ENCODE peak calls at places on chromosomes 12 and 14, in four cellular contexts. Z is HepG2, X is GM12878, A is K562. Y is an unnamed sample.

GRCh38 chr12:111340231-111340630 is 28.7 kb downstream of the PHETA1 start:
- DNase-seq in Z (no peak), X (no peak), A (no peak), Y (no peak)

GRCh38 chr12:49200882-49201594 is 12.2 kb upstream of the TUBA1A start:
- DNase-seq in Z (no peak), X (peak; percentile 17), A (peak; percentile 63), Y (no peak)

GRCh38 chr14:21711360-21711961 is 37.8 kb upstream of the OR4E1 start:
- DNase-seq in Z (peak; percentile 66), X (no peak), A (peak; percentile 38), Y (peak; percentile 33)

GRCh38 chr12:120735181-120735580 is 9.6 kb downstream of the ACADS start:
- DNase-seq in Z (no peak), X (no peak), A (no peak), Y (no peak)

GRCh38 chr14:65164068-65164824 is 61.9 kb upstream of the MAX start:
- DNase-seq in Z (peak; percentile 43), X (no peak), A (peak; percentile 35), Y (peak; percentile 47)

GRCh38 chr14:84750763-84751554 is 779.0 kb upstream of the FLRT2 start:
- DNase-seq in Z (no peak), X (no peak), A (no peak), Y (no peak)

GRCh38 chr14:73491256-73491976 is 683 bp downstream of the RIOX1 start:
- DNase-seq in Z (peak; percentile 54), X (no peak), A (peak; percentile 76), Y (no peak)

GRCh38 chr12:2299207-2299606 is 246.4 kb downstream of the CACNA1C start:
- DNase-seq in Z (no peak), X (no peak), A (no peak), Y (no peak)

GRCh38 chr12:99704036-99704435 is 56.5 kb downstream of the GARIN6 start:
- DNase-seq in Z (no peak), X (no peak), A (no peak), Y (no peak)

GRCh38 chr12:108724890-108725151 is 6.5 kb downstream of the CORO1C start:
- DNase-seq in Z (no peak), X (no peak), A (no peak), Y (no peak)

DNA sequence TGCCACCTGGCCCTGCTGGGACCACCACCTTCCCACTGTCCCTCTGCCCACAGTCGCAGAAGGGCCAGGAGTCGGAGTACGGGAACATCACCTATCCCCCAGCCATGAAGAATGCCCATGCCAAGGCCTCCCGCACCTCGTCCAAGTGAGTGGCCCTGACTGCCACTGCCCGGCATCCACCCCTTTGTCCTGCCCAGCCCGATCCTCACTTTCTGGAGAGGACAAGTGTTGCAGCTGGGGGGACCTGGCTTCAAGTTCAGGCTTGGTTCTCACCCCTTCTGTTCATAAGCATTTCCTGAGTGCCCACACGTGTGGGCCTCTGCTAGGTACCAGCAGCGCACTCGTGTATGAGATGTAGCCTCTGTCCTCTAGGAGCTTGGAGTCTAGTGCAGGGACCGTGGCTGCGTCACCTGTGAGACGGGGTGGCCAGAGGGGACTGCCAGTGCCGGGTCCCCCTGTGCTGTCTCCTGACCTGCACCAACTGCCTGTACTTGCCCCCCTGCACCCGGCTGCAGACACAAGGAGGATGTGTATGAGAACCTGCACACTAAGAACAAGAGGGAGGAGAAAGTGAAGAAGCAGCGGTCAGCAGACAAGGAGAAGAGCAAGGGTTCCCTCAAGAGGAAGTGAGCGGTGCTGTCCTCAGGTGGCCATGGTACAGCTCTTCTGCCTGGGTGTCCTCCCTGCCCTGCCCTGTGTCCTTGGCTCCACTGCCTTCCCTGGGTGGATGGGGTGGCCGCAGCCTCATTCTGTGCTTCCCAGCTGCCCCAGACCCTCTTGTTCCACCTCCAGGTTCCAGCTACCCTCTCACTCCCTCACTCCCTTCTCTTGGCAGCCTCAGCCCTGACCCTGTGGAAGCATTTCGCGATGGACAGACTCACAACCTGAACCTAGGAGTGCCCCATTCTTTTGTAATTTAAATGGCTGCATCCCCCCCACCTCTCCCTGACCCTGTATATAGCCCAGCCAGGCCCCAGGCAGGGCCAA is 9.4 kb downstream of the PTPN6 start:
- DNase-seq in Z (no peak), X (no peak), A (no peak), Y (no peak)
- TF ChIP-seq SP1 in Z (no peak), X (no peak), A (no peak), Y (no peak)

DNA sequence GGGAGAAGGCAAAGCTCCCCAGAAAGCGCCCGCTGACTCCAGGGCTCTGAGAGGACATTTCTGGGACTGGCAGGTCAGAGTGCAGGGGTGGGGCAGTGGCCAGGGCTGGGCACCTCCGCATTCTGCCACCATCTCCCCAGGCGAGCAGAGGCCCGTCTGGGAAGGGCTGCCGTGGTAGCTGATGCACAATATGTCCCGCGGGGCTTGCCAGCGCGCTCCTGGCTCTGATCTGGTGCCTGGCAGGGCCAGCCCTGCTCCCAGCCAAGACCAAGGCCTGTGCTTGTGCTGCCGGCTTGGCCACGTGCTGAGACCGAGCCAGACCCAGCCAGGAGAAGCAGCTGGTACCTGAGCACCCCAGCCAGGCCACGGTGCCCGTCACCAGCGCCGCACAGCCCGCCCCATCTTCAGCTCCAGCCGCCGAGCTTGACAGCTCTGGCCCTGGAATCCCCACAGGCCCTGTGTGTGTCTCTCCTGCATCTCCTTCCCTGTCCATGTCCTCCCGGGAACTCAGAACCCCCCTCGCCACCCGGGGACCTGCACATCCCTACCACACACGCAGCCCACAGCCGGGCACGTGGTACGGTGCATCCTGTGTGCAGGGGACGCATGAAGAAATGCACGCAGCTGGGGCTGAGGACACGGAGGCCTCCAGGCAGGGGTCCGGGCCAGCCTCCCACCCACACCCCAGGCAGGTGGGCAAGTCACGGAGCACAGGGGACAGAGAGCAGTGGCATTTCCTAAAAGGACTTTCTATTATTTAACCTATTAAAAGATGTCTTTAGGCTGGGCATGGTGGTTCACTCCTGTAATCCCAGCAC is 68.6 kb upstream of the C14orf180 start:
- DNase-seq in Z (no peak), X (no peak), A (no peak), Y (no peak)
- TF ChIP-seq FOXM1 in Z (no peak), X (no peak), A (no peak), Y (no peak)

GRCh38 chr14:79166171-79166570 is 996.0 kb downstream of the NRXN3 start:
- DNase-seq in Z (no peak), X (no peak), A (no peak), Y (no peak)
- TF ChIP-seq SP1 in Z (no peak), X (no peak), A (no peak), Y (no peak)

DNA sequence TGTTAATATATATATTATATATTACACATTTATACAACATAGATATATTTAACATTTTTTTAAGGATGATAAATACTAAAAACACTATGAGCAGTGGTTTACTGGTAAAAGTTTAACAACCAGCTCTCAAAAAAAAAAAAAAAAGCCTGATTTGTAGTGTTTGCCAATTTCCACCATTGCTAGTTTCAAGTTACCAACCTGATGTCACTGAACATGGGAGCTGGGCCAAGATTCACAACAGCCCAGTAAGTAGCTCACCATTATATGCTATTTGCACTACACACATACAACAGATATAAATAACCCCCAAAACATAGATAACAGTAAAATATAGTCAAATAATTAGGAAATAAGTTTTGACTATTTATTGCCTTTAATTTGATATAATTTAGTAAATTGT is 28.9 kb upstream of the TMX1 start:
- DNase-seq in Z (no peak), X (no peak), A (no peak), Y (no peak)
- TF ChIP-seq FOXM1 in Z (no peak), X (no peak), A (no peak), Y (no peak)

DNA sequence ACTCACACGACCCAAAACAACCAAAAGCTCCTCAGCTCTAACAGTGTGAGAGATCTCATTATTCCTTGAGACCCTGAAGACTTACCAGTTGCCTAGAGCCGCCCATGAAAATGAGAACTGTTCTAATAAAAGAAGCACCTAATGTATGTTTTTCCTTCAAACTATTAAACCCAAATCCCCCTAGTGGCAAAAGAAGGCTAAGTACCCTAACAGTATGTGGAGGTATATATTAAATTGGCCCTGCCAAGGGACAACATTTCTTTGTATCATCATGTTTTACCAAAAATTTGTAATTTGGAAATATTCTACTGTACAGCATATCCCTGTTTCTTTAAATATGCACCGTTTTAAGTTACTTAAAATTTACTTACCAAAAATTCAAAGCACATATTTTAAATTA is 38.0 kb upstream of the PPFIA2 start:
- DNase-seq in Z (peak; percentile 6), X (no peak), A (peak; percentile 4), Y (peak; percentile 19)
- TF ChIP-seq SP1 in Z (no peak), X (no peak), A (no peak), Y (no peak)

GRCh38 chr14:95482967-95483842 is 33.2 kb downstream of the SYNE3 start:
- DNase-seq in Z (peak; percentile 49), X (no peak), A (peak; percentile 16), Y (no peak)
- TF ChIP-seq FOXM1 in Z (no peak), X (no peak), A (no peak), Y (no peak)

GRCh38 chr12:47393403-47393790 is 312.4 kb downstream of the RPAP3 start:
- DNase-seq in Z (no peak), X (no peak), A (no peak), Y (no peak)

GRCh38 chr12:47400251-47400650 is 305.6 kb downstream of the RPAP3 start:
- DNase-seq in Z (no peak), X (no peak), A (no peak), Y (no peak)

GRCh38 chr12:47394070-47394469 is 311.8 kb downstream of the RPAP3 start:
- DNase-seq in Z (no peak), X (no peak), A (no peak), Y (no peak)

GRCh38 chr12:47396902-47397663 is 308.7 kb downstream of the RPAP3 start:
- DNase-seq in Z (no peak), X (no peak), A (no peak), Y (no peak)

GRCh38 chr12:47397664-47398281 is 308.1 kb downstream of the RPAP3 start:
- DNase-seq in Z (peak; percentile 36), X (no peak), A (no peak), Y (peak; percentile 33)
- TF ChIP-seq SP1 in Z (no peak), X (no peak), A (no peak), Y (no peak)